ENCODE peak calls at places on chromosomes 16 and 17, in eight cellular contexts. O is adrenal gland, M is esophagus squamous epithelium, T is H1, J is prostate gland, V is uterus, Q is stomach, F is Peyer's patch. H is an unnamed sample.
A peak's percentile ranks its signal among the peaks of the same experiment; 100 is the strongest.

GRCh38 chr17:18860161-18860972 is 2.4 kb downstream of the PRPSAP2 start:
- DNase-seq in O (no peak), M (no peak), T (no peak), J (no peak), V (no peak), Q (no peak), F (peak; percentile 14), H (no peak)

GRCh38 chr16:84461504-84462295 is 42.8 kb downstream of the MEAK7 start:
- DNase-seq in O (no peak), M (no peak), T (no peak), J (no peak), V (peak; percentile 11), Q (no peak), F (peak; percentile 43), H (no peak)

GRCh38 chr17:47802341-47803022 is 19.1 kb downstream of the OSBPL7 start:
- DNase-seq in O (peak; percentile 55), M (no peak), T (peak; percentile 74), J (peak; percentile 32), V (no peak), Q (peak; percentile 64), F (peak; percentile 74), H (peak; percentile 53)

GRCh38 chr16:17404903-17405691 is 65.7 kb downstream of the XYLT1 start:
- DNase-seq in O (peak; percentile 96), M (no peak), T (no peak), J (no peak), V (peak; percentile 68), Q (no peak), F (no peak), H (peak; percentile 62)

GRCh38 chr17:3976675-3977171 is 12.5 kb upstream of the ATP2A3 start:
- DNase-seq in O (peak; percentile 88), M (no peak), T (no peak), J (peak; percentile 93), V (peak; percentile 36), Q (peak; percentile 98), F (peak; percentile 84), H (peak; percentile 99)

GRCh38 chr16:22425036-22425801 is 50.8 kb upstream of the CDR2 start:
- DNase-seq in O (peak; percentile 76), M (no peak), T (peak; percentile 41), J (no peak), V (peak; percentile 60), Q (no peak), F (no peak), H (peak; percentile 8)

GRCh38 chr17:10668771-10669170 is 11.7 kb upstream of the MYH3 start:
- DNase-seq in O (peak; percentile 13), M (no peak), T (no peak), J (no peak), V (no peak), Q (no peak), F (no peak), H (no peak)

GRCh38 chr17:32958418-32958817 is 30.5 kb downstream of the TMEM98 start:
- DNase-seq in O (no peak), M (no peak), T (no peak), J (no peak), V (no peak), Q (no peak), F (no peak), H (no peak)

GRCh38 chr16:85369741-85370528 is 243.2 kb upstream of the GSE1 start:
- DNase-seq in O (peak; percentile 72), M (no peak), T (peak; percentile 97), J (peak; percentile 34), V (peak; percentile 53), Q (peak; percentile 73), F (peak; percentile 76), H (peak; percentile 46)

GRCh38 chr17:55722742-55723487 is at the start of gene TMEM100:
- DNase-seq in O (peak; percentile 66), M (no peak), T (no peak), J (no peak), V (peak; percentile 48), Q (no peak), F (no peak), H (peak; percentile 33)

GRCh38 chr17:35372846-35373531 is 432 bp downstream of the SLFN11 start:
- DNase-seq in O (no peak), M (no peak), T (no peak), J (peak; percentile 14), V (peak; percentile 25), Q (peak; percentile 32), F (peak; percentile 66), H (peak; percentile 23)

GRCh38 chr16:1707193-1707790 is 1.3 kb downstream of the MAPK8IP3 start:
- DNase-seq in O (peak; percentile 56), M (no peak), T (no peak), J (no peak), V (no peak), Q (no peak), F (no peak), H (peak; percentile 28)

GRCh38 chr17:39643271-39643670 is 6.3 kb downstream of the STARD3 start:
- DNase-seq in O (no peak), M (no peak), T (no peak), J (no peak), V (no peak), Q (no peak), F (no peak), H (no peak)

DNA sequence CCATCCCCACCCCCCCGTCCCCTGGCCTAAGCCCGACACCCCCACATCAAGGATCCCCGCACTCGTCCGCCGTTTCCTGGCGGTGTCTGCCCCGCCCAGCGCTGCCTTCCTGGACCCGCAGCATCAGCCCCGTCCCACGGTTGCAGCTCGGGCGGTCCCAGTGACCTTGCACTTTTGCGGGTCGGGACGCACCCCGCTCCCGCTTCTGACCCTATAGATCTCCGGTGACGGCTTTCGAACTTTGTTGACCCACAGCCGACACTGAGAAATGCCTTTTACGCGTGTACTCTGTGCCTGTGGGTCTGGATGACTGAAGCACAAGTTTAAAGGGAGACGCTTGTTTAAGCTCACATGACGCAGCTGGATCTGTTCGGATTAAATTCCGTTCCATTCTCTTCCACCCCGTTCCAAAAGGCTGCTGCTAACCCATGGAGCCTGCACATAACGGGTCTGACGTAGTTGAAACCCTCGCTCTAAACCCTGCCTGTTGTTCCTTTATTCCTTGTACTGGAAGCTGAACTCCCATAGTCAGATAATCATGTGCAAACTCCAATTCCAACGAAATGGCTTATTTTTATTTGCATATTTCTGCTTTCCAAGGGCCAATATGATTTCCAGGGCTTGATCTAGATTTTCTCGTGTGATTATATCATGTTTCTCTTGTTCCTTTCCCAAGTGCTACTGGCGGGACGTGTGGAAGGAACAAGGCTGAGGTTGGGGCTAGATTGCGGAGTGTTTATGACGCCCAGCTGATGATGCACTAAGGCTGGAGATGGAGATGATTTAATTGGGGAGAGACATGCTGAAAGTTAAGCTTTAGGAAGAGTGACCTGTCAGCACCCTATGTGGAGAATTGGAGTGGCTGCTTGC is 834 bp downstream of the FLYWCH1 start:
- DNase-seq in O (peak; percentile 49), M (no peak), T (no peak), J (no peak), V (peak; percentile 41), Q (peak; percentile 33), F (peak; percentile 65), H (peak; percentile 32)
- TF ChIP-seq POLR2A in O (peak; percentile 63), M (no peak), T (no peak), J (no peak), V (no peak), Q (no peak), F (no peak), H (no peak)

GRCh38 chr16:23509763-23510153 is 536 bp downstream of the GGA2 start:
- DNase-seq in O (peak; percentile 60), M (no peak), T (peak; percentile 54), J (no peak), V (peak; percentile 26), Q (no peak), F (peak; percentile 60), H (peak; percentile 43)
- H3K4me1 ChIP-seq in O (peaks cover 40% of the 10 kb centered on the region), M (peaks cover 27% of the 10 kb centered on the region), T (peaks cover 2% of the 10 kb centered on the region), J (peaks cover 7% of the 10 kb centered on the region), V (no peaks in the 10 kb centered on the region), Q (peaks cover 57% of the 10 kb centered on the region), F (peaks cover 15% of the 10 kb centered on the region), H (peaks cover 47% of the 10 kb centered on the region)

GRCh38 chr17:81512984-81513668 is 527 bp upstream of the ACTG1 start:
- DNase-seq in O (peak; percentile 66), M (no peak), T (no peak), J (peak; percentile 64), V (peak; percentile 73), Q (peak; percentile 70), F (peak; percentile 86), H (peak; percentile 69)

GRCh38 chr17:81514485-81514734 is 1.8 kb upstream of the ACTG1 start:
- DNase-seq in O (no peak), M (no peak), T (no peak), J (no peak), V (no peak), Q (no peak), F (no peak), H (no peak)

GRCh38 chr17:81512560-81512983 is at the start of gene ACTG1:
- DNase-seq in O (peak; percentile 94), M (peak; percentile 73), T (peak; percentile 91), J (peak; percentile 93), V (peak; percentile 96), Q (peak; percentile 94), F (peak; percentile 96), H (peak; percentile 96)

GRCh38 chr17:81514735-81515529 is 2.3 kb upstream of the ACTG1 start:
- DNase-seq in O (peak; percentile 75), M (no peak), T (peak; percentile 88), J (peak; percentile 77), V (peak; percentile 87), Q (peak; percentile 87), F (peak; percentile 93), H (peak; percentile 79)

GRCh38 chr17:81513669-81514484 is 1.3 kb upstream of the ACTG1 start:
- DNase-seq in O (peak; percentile 72), M (no peak), T (peak; percentile 82), J (peak; percentile 53), V (peak; percentile 69), Q (peak; percentile 80), F (peak; percentile 78), H (peak; percentile 75)
- TF ChIP-seq POLR2A in O (peak; percentile 47), M (no peak), T (no peak), J (peak; percentile 7), V (no peak), Q (no peak), F (peak; percentile 45), H (peak; percentile 82)

DNA sequence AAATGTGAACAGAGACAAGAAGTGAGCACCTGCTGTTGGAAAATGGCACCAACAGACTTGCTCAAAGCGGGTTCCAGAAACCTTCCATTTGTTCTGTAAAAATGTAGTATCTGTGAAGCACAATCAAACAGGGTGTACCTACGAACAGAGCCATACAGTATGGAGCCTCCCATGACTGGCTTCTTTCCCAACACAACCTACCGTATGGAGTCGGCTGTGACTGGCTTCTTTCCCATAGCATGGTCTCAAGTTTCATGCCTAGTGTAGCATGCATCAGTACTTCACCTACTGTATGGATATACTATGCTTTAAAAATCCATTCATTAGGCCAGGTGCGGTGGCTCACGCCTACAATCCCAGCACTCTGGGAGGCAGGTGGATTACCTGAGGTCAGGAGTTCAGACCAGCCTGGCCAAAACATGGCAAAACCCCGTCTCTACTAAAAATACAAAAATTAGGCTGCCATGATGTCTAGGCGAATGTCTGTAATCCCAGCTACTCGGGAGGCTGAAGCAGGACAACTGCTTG is 26.2 kb downstream of the YWHAE start:
- DNase-seq in O (no peak), M (no peak), T (no peak), J (no peak), V (no peak), Q (no peak), F (no peak), H (no peak)
- H3K4me1 ChIP-seq in O (peaks cover 84% of the 10 kb centered on the region), M (peaks cover 54% of the 10 kb centered on the region), T (no peaks in the 10 kb centered on the region), J (peaks cover 30% of the 10 kb centered on the region), V (peaks cover 25% of the 10 kb centered on the region), Q (peaks cover 99% of the 10 kb centered on the region), F (peaks cover 10% of the 10 kb centered on the region), H (peaks cover 65% of the 10 kb centered on the region)